ENCODE peak calls at places on chromosome 13, in eight cellular contexts. P is neural progenitor cell, K is GM13976, A is endothelial cell, I is cardiac fibroblast, X is psoas muscle, O is kidney epithelial cell, H is SK-N-SH. G is an unnamed sample.

GRCh38 chr13:33172911-33173310 is 112.6 kb downstream of the STARD13 start:
- DNase-seq in O (no peak), P (no peak), A (no peak), K (no peak), I (no peak), X (no peak), H (no peak), G (no peak)

GRCh38 chr13:24148414-24149305 is 11.9 kb upstream of the SPATA13 start:
- DNase-seq in P (no peak), H (no peak), X (no peak), O (peak), A (peak), K (no peak), I (peak), G (no peak)

GRCh38 chr13:111216166-111216960 is 101.3 kb downstream of the ARHGEF7 start:
- DNase-seq in K (peak), O (no peak), A (no peak), P (peak), H (peak), X (peak), I (no peak), G (peak)

GRCh38 chr13:61536443-61536842 is 120.8 kb upstream of the PCDH20 start:
- DNase-seq in I (no peak), O (no peak), P (no peak), X (no peak), K (no peak), A (no peak), H (no peak), G (no peak)

GRCh38 chr13:24004971-24005370 is 107.7 kb upstream of the C1QTNF9B start:
- DNase-seq in O (no peak), A (no peak), I (no peak), H (no peak), P (no peak), X (no peak), K (no peak), G (no peak)

GRCh38 chr13:43303040-43303729 is 279.8 kb downstream of the DNAJC15 start:
- DNase-seq in A (peak), K (peak), I (peak), X (peak), P (peak), O (no peak), H (peak), G (peak)

GRCh38 chr13:77034883-77035282 is 7.9 kb upstream of the FBXL3 start:
- DNase-seq in O (no peak), X (no peak), H (no peak), A (no peak), I (no peak), K (no peak), P (no peak), G (no peak)

GRCh38 chr13:33328691-33329090 is 43.1 kb upstream of the STARD13 start:
- DNase-seq in K (no peak), O (no peak), X (no peak), H (peak), I (peak), A (no peak), P (no peak), G (no peak)

GRCh38 chr13:81738364-81738763 is 1397.4 kb upstream of the SPRY2 start:
- DNase-seq in O (peak), K (no peak), A (no peak), I (no peak), H (no peak), X (no peak), P (no peak), G (no peak)

GRCh38 chr13:107138987-107139386 is 571.0 kb upstream of the ARGLU1 start:
- DNase-seq in A (no peak), X (no peak), H (no peak), P (no peak), O (no peak), K (no peak), I (no peak), G (no peak)

GRCh38 chr13:84400711-84401110 is 518.4 kb upstream of the SLITRK1 start:
- DNase-seq in I (peak), O (peak), A (no peak), P (no peak), H (no peak), X (no peak), K (no peak), G (no peak)

GRCh38 chr13:86608739-86609138 is 809.5 kb upstream of the SLITRK6 start:
- DNase-seq in X (no peak), I (no peak), P (no peak), K (no peak), A (no peak), H (no peak), O (no peak), G (no peak)

GRCh38 chr13:101416181-101417042 is at the start of gene NALCN:
- DNase-seq in A (peak), I (no peak), H (peak), K (peak), O (no peak), X (peak), P (peak), G (peak)

GRCh38 chr13:91119643-91120042 is 227.8 kb upstream of the MIR17HG start:
- DNase-seq in A (no peak), X (no peak), I (no peak), O (no peak), K (no peak), H (no peak), P (no peak), G (no peak)

GRCh38 chr13:98575009-98575866 is 1.7 kb downstream of the STK24 start:
- DNase-seq in K (no peak), H (no peak), X (no peak), A (no peak), I (peak), O (no peak), P (peak), G (no peak)

GRCh38 chr13:48564046-48564445 is 31.2 kb upstream of the RCBTB2 start:
- DNase-seq in P (no peak), K (no peak), H (peak), O (no peak), I (no peak), X (no peak), A (no peak), G (no peak)

GRCh38 chr13:46113596-46113995 is 8.8 kb upstream of the CPB2 start:
- DNase-seq in P (no peak), O (peak), I (peak), X (no peak), H (no peak), A (no peak), K (no peak), G (no peak)

GRCh38 chr13:39527961-39528720 is 74.9 kb downstream of the LHFPL6 start:
- DNase-seq in I (peak), H (peak), O (peak), X (no peak), A (no peak), P (no peak), K (no peak), G (no peak)

GRCh38 chr13:59837101-59837500 is 326.6 kb downstream of the DIAPH3 start:
- DNase-seq in P (no peak), A (no peak), O (no peak), H (no peak), X (no peak), I (no peak), K (no peak), G (no peak)

GRCh38 chr13:96771501-96772367 is 222.5 kb downstream of the OXGR1 start:
- DNase-seq in I (no peak), O (no peak), A (no peak), X (no peak), P (no peak), K (peak), H (no peak), G (no peak)

GRCh38 chr13:61954092-61954491 is 538.4 kb upstream of the PCDH20 start:
- DNase-seq in A (no peak), P (peak), O (no peak), H (peak), X (no peak), K (no peak), I (peak), G (no peak)

GRCh38 chr13:50593228-50593627 is 250.3 kb downstream of the DLEU7 start:
- DNase-seq in P (no peak), O (no peak), A (no peak), I (no peak), K (no peak), X (no peak), H (no peak), G (no peak)

GRCh38 chr13:25756916-25757315 is 294.9 kb downstream of the SHISA2 start:
- DNase-seq in K (no peak), H (no peak), P (peak), X (no peak), O (no peak), A (no peak), I (no peak), G (no peak)
- TF ChIP-seq CTCF in K (no peak), H (no peak), P (peak), X (no peak), O (peak), A (no peak), I (no peak), G (no peak)

DNA sequence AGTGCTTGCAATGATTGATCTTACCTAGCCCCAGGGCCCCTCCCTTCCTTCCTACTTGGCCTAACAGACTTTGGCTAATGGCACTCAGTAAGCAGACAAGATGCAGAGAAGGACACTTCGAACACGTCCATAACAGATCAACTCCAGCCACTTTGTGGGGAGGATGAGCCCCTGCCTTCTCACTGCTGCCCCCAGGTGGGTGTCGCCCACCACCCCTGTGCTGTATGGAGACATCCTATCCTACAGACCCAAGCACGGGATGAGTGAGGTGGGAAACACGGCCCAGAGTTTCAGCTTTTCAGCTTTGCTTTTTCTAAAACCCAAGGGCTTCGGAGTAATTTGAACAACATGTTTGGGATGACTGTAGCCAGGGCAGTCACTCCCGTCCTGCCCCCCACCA is 5.5 kb downstream of the SLC7A1 start:
- DNase-seq in A (peak), I (no peak), O (no peak), K (no peak), X (no peak), P (peak), H (no peak), G (no peak)
- TF ChIP-seq CTCF in A (peak), I (no peak), O (peak), K (no peak), X (no peak), P (peak), H (peak), G (no peak)

DNA sequence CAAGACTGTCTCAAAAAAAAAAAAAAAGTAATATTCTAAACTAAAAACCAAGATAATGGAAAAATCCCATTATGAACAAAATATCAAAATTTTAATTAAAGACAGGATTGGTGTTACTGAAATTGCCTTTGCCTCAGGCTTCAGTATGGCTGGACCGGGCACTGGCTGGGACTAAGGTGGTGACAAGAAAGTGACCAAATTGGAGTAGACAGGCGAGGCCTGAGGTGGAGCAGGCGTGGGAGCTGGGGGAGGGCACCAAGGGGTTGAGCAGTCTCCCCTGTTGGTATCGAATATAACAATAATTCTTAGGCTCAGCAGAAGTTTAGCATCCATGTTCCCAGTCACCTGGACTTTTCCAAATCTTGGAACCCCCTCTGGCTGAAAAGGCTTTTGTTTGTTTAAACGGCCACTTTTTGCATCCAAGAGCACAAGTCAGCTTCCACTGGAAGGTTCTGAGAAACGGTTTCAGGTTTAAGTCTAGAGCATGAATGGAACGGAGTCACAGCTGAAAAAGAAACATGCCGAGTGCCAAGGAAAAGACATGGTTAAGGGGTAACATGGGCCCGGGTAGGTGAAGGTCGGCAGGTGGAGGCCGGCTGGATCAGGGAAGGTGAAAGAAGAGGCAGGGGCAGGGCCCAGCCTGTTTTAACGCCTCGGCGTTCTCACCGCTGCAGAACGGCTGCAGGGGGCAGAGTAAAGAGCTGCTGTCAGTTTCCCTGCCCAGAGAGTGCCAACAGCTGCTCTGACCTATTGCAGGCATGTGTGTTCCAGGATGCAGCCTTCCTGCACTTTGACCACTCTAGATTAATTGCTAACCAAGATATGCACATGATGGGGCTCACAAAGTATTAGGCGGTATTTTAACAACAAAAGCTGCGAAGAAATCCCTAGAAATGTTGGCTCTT is 104.4 kb downstream of the TM9SF2 start:
- DNase-seq in I (peak), A (peak), O (no peak), P (peak), H (peak), X (peak), K (peak), G (peak)
- TF ChIP-seq CTCF in I (peak), A (no peak), O (peak), P (peak), H (peak), X (peak), K (peak), G (no peak)

GRCh38 chr13:21371011-21371410 is 88.1 kb downstream of the ZDHHC20 start:
- DNase-seq in H (no peak), P (no peak), A (no peak), X (no peak), O (no peak), I (peak), K (no peak), G (no peak)
- TF ChIP-seq CTCF in H (no peak), P (no peak), A (no peak), X (no peak), O (no peak), I (no peak), K (no peak), G (no peak)

DNA sequence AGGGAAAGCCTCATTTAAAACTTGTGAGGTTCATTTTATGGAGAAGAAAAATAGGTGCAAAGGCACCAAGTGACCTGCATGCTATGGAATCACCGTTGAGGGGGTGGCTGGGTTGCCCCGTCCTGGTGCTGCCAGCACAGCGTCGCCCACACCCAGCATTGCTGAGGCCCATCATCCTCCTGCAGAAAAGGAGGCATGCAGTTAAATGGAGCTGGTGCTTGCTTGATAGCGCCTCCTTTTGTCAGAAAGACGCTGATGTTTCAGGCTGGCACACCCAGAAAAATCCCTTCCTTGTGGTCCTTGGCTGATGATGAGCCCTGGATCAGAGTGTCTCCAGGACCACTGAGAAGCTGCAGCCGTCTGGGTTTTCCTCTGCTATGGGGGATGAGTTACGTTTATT is 36.9 kb downstream of the DHRS12 start:
- DNase-seq in I (no peak), X (no peak), O (no peak), P (peak), K (no peak), H (no peak), A (peak), G (no peak)
- TF ChIP-seq CTCF in I (peak), X (no peak), O (no peak), P (peak), K (no peak), H (peak), A (no peak), G (no peak)

DNA sequence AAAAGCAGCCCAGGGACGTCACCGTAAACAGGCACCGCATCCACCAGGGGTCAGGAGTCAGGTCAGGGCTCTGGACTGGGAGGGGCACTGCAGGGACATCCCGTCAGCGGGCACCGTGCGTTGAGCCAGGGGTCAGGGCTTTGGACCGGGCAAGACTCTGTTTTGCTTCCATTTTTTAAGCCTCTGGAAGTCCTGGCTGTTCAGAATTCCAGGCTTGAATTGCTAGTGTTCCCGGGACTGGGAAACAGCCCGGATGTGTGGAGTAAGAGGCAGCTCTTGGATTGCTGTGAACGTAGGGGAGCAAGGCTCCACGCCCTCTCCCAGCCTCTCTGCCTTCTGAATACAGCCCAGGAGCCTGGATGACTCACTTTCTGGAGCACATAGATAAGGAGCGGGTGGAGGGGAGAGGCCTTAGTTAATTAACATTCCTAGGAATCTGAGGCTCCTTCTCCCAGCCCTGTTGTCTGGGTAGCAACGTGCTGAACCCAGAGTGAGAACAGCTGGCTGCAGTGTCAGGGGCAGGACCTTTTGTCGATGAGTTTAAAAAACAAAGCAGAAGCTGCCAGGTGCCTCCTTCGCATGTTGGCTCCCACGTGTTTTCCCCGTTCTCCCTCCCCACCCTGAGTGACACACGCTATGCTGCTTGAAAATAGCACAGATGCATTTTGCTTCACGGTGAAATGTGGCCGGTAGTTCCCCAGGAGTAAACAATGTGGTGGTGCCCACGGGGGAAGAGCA is 21.9 kb downstream of the ATP11A start:
- DNase-seq in X (peak), H (no peak), A (peak), K (peak), P (peak), I (peak), O (peak), G (peak)
- TF ChIP-seq CTCF in X (peak), H (peak), A (peak), K (no peak), P (peak), I (no peak), O (peak), G (no peak)

GRCh38 chr13:44989941-44990340 is 603 bp downstream of the GPALPP1 start:
- DNase-seq in X (no peak), I (no peak), K (peak), A (no peak), O (no peak), P (no peak), H (peak), G (no peak)

DNA sequence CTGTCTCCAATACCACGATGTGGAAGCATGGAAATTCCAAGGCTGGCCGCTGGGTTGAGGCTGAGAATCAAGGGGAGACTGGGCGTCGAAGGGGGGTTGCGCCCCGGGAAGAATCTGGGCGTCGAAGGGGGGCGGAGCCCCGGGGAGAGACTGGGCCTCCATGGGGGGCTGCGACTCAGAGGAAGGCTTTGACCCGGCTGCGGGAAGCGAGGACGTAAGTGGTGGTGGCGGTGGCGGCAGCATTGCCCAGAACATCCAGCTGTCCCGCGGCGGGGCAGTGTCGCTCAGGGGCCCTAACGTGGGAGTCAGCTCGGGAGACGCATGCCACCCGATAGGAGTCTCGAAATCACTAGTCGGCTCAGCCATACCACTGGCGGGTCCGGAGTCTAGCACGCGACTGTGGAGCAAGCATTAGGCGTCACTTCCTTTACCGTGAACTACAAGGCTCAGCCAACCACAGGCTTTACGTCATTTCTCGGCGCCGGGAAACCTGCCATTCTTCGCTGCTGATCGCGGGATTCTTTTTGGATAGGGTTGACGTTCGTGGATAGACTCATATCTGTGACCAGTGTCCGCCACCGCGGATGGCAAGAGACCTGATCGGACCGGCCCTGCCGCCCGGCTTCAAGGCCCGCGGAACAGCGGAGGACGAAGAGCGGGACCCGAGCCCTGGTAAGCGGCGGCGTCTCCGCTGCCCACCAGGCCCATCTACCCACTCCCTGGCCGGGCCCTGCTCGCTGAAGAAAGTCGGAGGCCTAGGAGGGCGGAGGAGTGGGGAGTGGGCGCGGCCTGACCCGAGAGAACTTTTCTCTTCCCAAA is at the start of the genes GPALPP1 and NUFIP1:
- DNase-seq in H (peak), K (peak), A (peak), X (peak), I (peak), P (peak), O (peak), G (peak)
- TF ChIP-seq CTCF in H (peak), K (no peak), A (no peak), X (peak), I (no peak), P (no peak), O (peak), G (no peak)